ENCODE peak calls at places on chromosomes 7 and 10, in ten cellular contexts. N, U, H, F, L, S, D, R, Z and E are unnamed samples.

GRCh38 chr7:45874408-45875131 is 1.7 kb upstream of the CCDC201 start:
- DNase-seq in N (no peak), U (no peak), H (no peak), F (no peak), L (peak), S (peak), D (no peak), R (no peak), Z (no peak), E (no peak)

GRCh38 chr10:133115981-133116380 is 28.3 kb downstream of the ADGRA1 start:
- DNase-seq in N (no peak), U (no peak), H (no peak), F (no peak), L (no peak), S (no peak), D (no peak), R (no peak), Z (no peak), E (no peak)

GRCh38 chr10:6233725-6234277 is 31.1 kb downstream of the PFKFB3 start:
- DNase-seq in N (no peak), U (no peak), H (no peak), F (no peak), L (no peak), S (no peak), D (no peak), R (no peak), Z (no peak), E (no peak)

GRCh38 chr10:124732931-124733536 is 11.1 kb downstream of the FAM53B start:
- DNase-seq in N (no peak), U (peak), H (no peak), F (no peak), L (peak), S (no peak), D (no peak), R (peak), Z (peak), E (no peak)

GRCh38 chr7:2974093-2974819 is 69.4 kb downstream of the CARD11 start:
- DNase-seq in N (no peak), U (no peak), H (no peak), F (no peak), L (no peak), S (no peak), D (no peak), R (no peak), Z (no peak), E (no peak)

GRCh38 chr10:34397324-34397723 is 417.8 kb downstream of the PARD3 start:
- DNase-seq in N (no peak), U (no peak), H (no peak), F (no peak), L (no peak), S (no peak), D (no peak), R (no peak), Z (no peak), E (no peak)

GRCh38 chr10:88106348-88106747 is 242.9 kb downstream of the PTEN start:
- DNase-seq in N (no peak), U (no peak), H (no peak), F (no peak), L (no peak), S (no peak), D (no peak), R (no peak), Z (no peak), E (no peak)

GRCh38 chr7:136555933-136556332 is 312.5 kb upstream of the CHRM2 start:
- DNase-seq in N (no peak), U (no peak), H (no peak), F (peak), L (no peak), S (no peak), D (peak), R (no peak), Z (no peak), E (peak)

GRCh38 chr7:150442811-150443210 is 7.6 kb upstream of the GIMAP8 start:
- DNase-seq in N (no peak), U (no peak), H (no peak), F (no peak), L (no peak), S (no peak), D (no peak), R (no peak), Z (no peak), E (no peak)

GRCh38 chr7:117172283-117172682 is 150.6 kb downstream of the WNT2 start:
- DNase-seq in N (no peak), U (no peak), H (no peak), F (no peak), L (no peak), S (no peak), D (no peak), R (no peak), Z (no peak), E (no peak)

GRCh38 chr10:100979821-100980272 is 7.5 kb downstream of the MRPL43 start:
- DNase-seq in N (no peak), U (no peak), H (no peak), F (no peak), L (no peak), S (no peak), D (no peak), R (no peak), Z (no peak), E (no peak)

GRCh38 chr7:133839129-133839528 is 288.0 kb upstream of the LRGUK start:
- DNase-seq in N (no peak), U (no peak), H (no peak), F (no peak), L (no peak), S (no peak), D (no peak), R (no peak), Z (no peak), E (peak)

GRCh38 chr7:135160098-135160857 is 10.2 kb downstream of the CYREN start:
- DNase-seq in N (no peak), U (no peak), H (no peak), F (no peak), L (no peak), S (peak), D (no peak), R (no peak), Z (no peak), E (no peak)

GRCh38 chr10:46228076-46229071 is 58.4 kb upstream of the ANTXRL start:
- DNase-seq in N (peak), U (peak), H (peak), F (peak), L (peak), S (peak), D (peak), R (peak), Z (peak), E (peak)

GRCh38 chr10:90745565-90745964 is 112.3 kb downstream of the HTR7 start:
- DNase-seq in N (no peak), U (no peak), H (no peak), F (peak), L (no peak), S (no peak), D (no peak), R (no peak), Z (no peak), E (no peak)

GRCh38 chr7:76310102-76310957 is 7.9 kb downstream of the HSPB1 start:
- DNase-seq in N (no peak), U (peak), H (no peak), F (peak), L (no peak), S (no peak), D (peak), R (no peak), Z (no peak), E (peak)